ENCODE peak calls at places on chromosomes 1 and 21, in seven cellular contexts. Z is GM13977; V is activated CD4-positive, CD25-positive, alpha-beta regulatory T cell; T is NCI-H1694 treated with DMSO at 0.1 percent for 48 hours; I is naive thymus-derived CD4-positive, alpha-beta T cell; B is T-cell; N is heart right ventricle. S is an unnamed sample.

GRCh38 chr1:18901952-18902522 is 318 bp downstream of the ALDH4A1 start:
- DNase-seq in Z (peak; percentile 52), V (no peak), T (no peak), I (peak; percentile 22), B (no peak), N (no peak), S (no peak)

GRCh38 chr1:182237329-182237728 is 154.3 kb downstream of the GLUL start:
- DNase-seq in Z (no peak), V (no peak), T (no peak), I (no peak), B (no peak), N (no peak), S (no peak)

GRCh38 chr1:245247356-245247755 is 92.6 kb downstream of the KIF26B start:
- DNase-seq in Z (no peak), V (no peak), T (no peak), I (no peak), B (no peak), N (no peak), S (no peak)

GRCh38 chr1:37410815-37411214 is 63.6 kb upstream of the ZC3H12A start:
- DNase-seq in Z (no peak), V (no peak), T (no peak), I (no peak), B (no peak), N (peak; percentile 13), S (no peak)

GRCh38 chr1:168783831-168784230 is 54.8 kb upstream of the DPT start:
- DNase-seq in Z (no peak), V (no peak), T (no peak), I (no peak), B (no peak), N (peak; percentile 39), S (no peak)

GRCh38 chr1:1157914-1158710 is 15.6 kb upstream of the TTLL10 start:
- DNase-seq in Z (peak; percentile 88), V (peak; percentile 15), T (no peak), I (peak; percentile 55), B (peak; percentile 40), N (peak; percentile 54), S (no peak)

GRCh38 chr1:160309183-160309535 is 24.2 kb upstream of the PEX19 start:
- DNase-seq in Z (no peak), V (no peak), T (no peak), I (no peak), B (no peak), N (no peak), S (no peak)

GRCh38 chr21:17921579-17922530 is 102.7 kb upstream of the C21orf91 start:
- DNase-seq in Z (no peak), V (no peak), T (no peak), I (no peak), B (no peak), N (peak; percentile 20), S (no peak)

GRCh38 chr1:109931189-109931672 is 20.6 kb downstream of the CSF1 start:
- DNase-seq in Z (no peak), V (no peak), T (no peak), I (no peak), B (no peak), N (peak; percentile 91), S (no peak)

GRCh38 chr21:45801989-45802388 is 158.5 kb downstream of the PCBP3 start:
- DNase-seq in Z (no peak), V (no peak), T (no peak), I (no peak), B (no peak), N (no peak), S (no peak)

GRCh38 chr1:41622402-41622801 is 137.9 kb upstream of the EDN2 start:
- DNase-seq in Z (no peak), V (no peak), T (no peak), I (no peak), B (no peak), N (no peak), S (no peak)

GRCh38 chr1:179493323-179493722 is 82.4 kb downstream of the NPHS2 start:
- DNase-seq in Z (no peak), V (no peak), T (no peak), I (no peak), B (no peak), N (no peak), S (no peak)

GRCh38 chr1:187032316-187032981 is 203.7 kb downstream of the PLA2G4A start:
- DNase-seq in Z (no peak), V (no peak), T (no peak), I (no peak), B (no peak), N (no peak), S (no peak)

GRCh38 chr1:159009704-159010361 is at the start of gene IFI16:
- DNase-seq in Z (peak; percentile 59), V (no peak), T (no peak), I (peak; percentile 63), B (peak; percentile 27), N (peak; percentile 83), S (no peak)

GRCh38 chr1:235128453-235129328 is at the start of gene TOMM20:
- DNase-seq in Z (peak; percentile 97), V (peak; percentile 86), T (peak; percentile 97), I (peak; percentile 95), B (peak; percentile 91), N (peak; percentile 95), S (peak; percentile 80)

GRCh38 chr1:160539896-160540858 is 17.1 kb upstream of the SLAMF6 start:
- DNase-seq in Z (peak; percentile 72), V (no peak), T (no peak), I (peak; percentile 53), B (peak; percentile 52), N (peak; percentile 10), S (no peak)

GRCh38 chr1:63326473-63327380 is 4.4 kb downstream of the FOXD3 start:
- DNase-seq in Z (peak; percentile 34), V (no peak), T (no peak), I (peak; percentile 6), B (no peak), N (no peak), S (no peak)

GRCh38 chr1:2378956-2379732 is 12.2 kb downstream of the MORN1 start:
- DNase-seq in Z (no peak), V (no peak), T (no peak), I (no peak), B (no peak), N (no peak), S (no peak)

GRCh38 chr1:226682841-226683800 is 56.0 kb downstream of the ITPKB start:
- DNase-seq in Z (no peak), V (no peak), T (no peak), I (no peak), B (no peak), N (no peak), S (no peak)

GRCh38 chr1:54287821-54288220 is 87.9 kb downstream of the MRPL37 start:
- DNase-seq in Z (no peak), V (no peak), T (no peak), I (no peak), B (no peak), N (peak; percentile 49), S (no peak)

GRCh38 chr1:17027403-17027802 is 15.7 kb upstream of the ATP13A2 start:
- DNase-seq in Z (no peak), V (no peak), T (no peak), I (no peak), B (no peak), N (no peak), S (no peak)

GRCh38 chr1:3468236-3469103 is 14.0 kb downstream of the ARHGEF16 start:
- DNase-seq in Z (no peak), V (no peak), T (no peak), I (no peak), B (no peak), N (no peak), S (no peak)

GRCh38 chr21:39094847-39095525 is 88.3 kb downstream of the PSMG1 start:
- DNase-seq in Z (no peak), V (no peak), T (no peak), I (no peak), B (no peak), N (no peak), S (no peak)

GRCh38 chr1:80896957-80897356 is 903.8 kb upstream of the ADGRL2 start:
- DNase-seq in Z (no peak), V (no peak), T (no peak), I (no peak), B (no peak), N (no peak), S (no peak)

GRCh38 chr1:211606327-211606913 is 27.5 kb upstream of the SLC30A1 start:
- DNase-seq in Z (no peak), V (no peak), T (no peak), I (peak; percentile 8), B (peak; percentile 38), N (no peak), S (no peak)

S was measured in cerebellar nuclear complex.